ENCODE peak calls at places on chromosomes 5 and 9, in four cellular contexts. U is K562, I is H1, N is A549. Z is an unnamed sample.

GRCh38 chr9:121133104-121133816 is 58.5 kb downstream of the CNTRL start:
- DNase-seq in I (no peak), U (peak), N (peak), Z (peak)

GRCh38 chr9:89929721-89930480 is 325.1 kb downstream of the GADD45G start:
- DNase-seq in I (no peak), N (no peak), U (no peak), Z (no peak)

GRCh38 chr5:173925449-173926071 is 37.4 kb downstream of the CPEB4 start:
- DNase-seq in I (no peak), U (peak), N (peak), Z (no peak)

GRCh38 chr5:60829490-60830266 is 14.4 kb downstream of the ELOVL7 start:
- DNase-seq in N (no peak), U (no peak), I (no peak), Z (no peak)

GRCh38 chr5:10689391-10690081 is 71.5 kb downstream of the DAP start:
- DNase-seq in U (peak), N (peak), I (no peak), Z (no peak)

GRCh38 chr5:57539281-57539701 is 56.7 kb upstream of the ACTBL2 start:
- DNase-seq in N (no peak), U (no peak), I (no peak), Z (no peak)

GRCh38 chr5:173327084-173327947 is 898 bp downstream of the STC2 start:
- DNase-seq in N (peak), I (no peak), U (peak), Z (no peak)

GRCh38 chr9:83456226-83456625 is 82.0 kb downstream of the FRMD3 start:
- DNase-seq in U (no peak), N (no peak), I (no peak), Z (no peak)

GRCh38 chr9:115013998-115014397 is 83.6 kb upstream of the TNFSF8 start:
- DNase-seq in I (peak), N (peak), U (peak), Z (peak)

GRCh38 chr5:133868946-133869674 is 99.3 kb downstream of the C5orf15 start:
- DNase-seq in N (peak), U (peak), I (no peak), Z (peak)

GRCh38 chr5:116305899-116306298 is 221.1 kb downstream of the COMMD10 start:
- DNase-seq in U (no peak), N (no peak), I (no peak), Z (no peak)

GRCh38 chr9:79989079-79989478 is 417.3 kb downstream of the TLE4 start:
- DNase-seq in I (no peak), N (no peak), U (no peak), Z (no peak)

GRCh38 chr5:147558826-147559225 is 49.0 kb upstream of the DPYSL3 start:
- DNase-seq in N (peak), U (no peak), I (no peak), Z (no peak)

GRCh38 chr9:19946446-19947109 is 157.7 kb upstream of the SLC24A2 start:
- DNase-seq in N (peak), I (no peak), U (no peak), Z (no peak)

GRCh38 chr9:21434202-21435014 is 5.8 kb upstream of the IFNA1 start:
- DNase-seq in U (no peak), I (no peak), N (peak), Z (peak)

GRCh38 chr9:132031467-132031866 is 48.2 kb downstream of the MED27 start:
- DNase-seq in I (no peak), U (no peak), N (no peak), Z (no peak)

GRCh38 chr9:2623046-2623865 is 1.7 kb downstream of the VLDLR start:
- DNase-seq in U (no peak), I (no peak), N (peak), Z (peak)

GRCh38 chr5:137152616-137153015 is 346.5 kb downstream of the SPOCK1 start:
- DNase-seq in N (no peak), I (no peak), U (no peak), Z (no peak)

GRCh38 chr5:165370233-165370632 is 1864.8 kb downstream of the MAT2B start:
- DNase-seq in N (no peak), I (no peak), U (no peak), Z (no peak)

GRCh38 chr9:91865041-91865440 is 85.0 kb downstream of the ROR2 start:
- DNase-seq in I (no peak), U (no peak), N (no peak), Z (no peak)

GRCh38 chr5:26192496-26192895 is 845.9 kb downstream of the CDH9 start:
- DNase-seq in I (no peak), N (peak), U (no peak), Z (no peak)

GRCh38 chr5:135034186-135034962 is at the start of gene PITX1:
- DNase-seq in U (peak), N (peak), I (no peak), Z (peak)

GRCh38 chr5:154271466-154271865 is 80.9 kb downstream of the GALNT10 start:
- DNase-seq in U (no peak), I (no peak), N (no peak), Z (no peak)

GRCh38 chr5:140324041-140324833 is 21.3 kb upstream of the PFDN1 start:
- DNase-seq in U (no peak), N (no peak), I (no peak), Z (peak)

GRCh38 chr5:53091304-53091703 is 18.3 kb downstream of the MOCS2 start:
- DNase-seq in U (no peak), N (no peak), I (no peak), Z (no peak)

GRCh38 chr9:77729177-77729576 is 81.1 kb upstream of the GNA14 start:
- DNase-seq in U (no peak), I (no peak), N (no peak), Z (no peak)

GRCh38 chr9:90515550-90515949 is 127.1 kb downstream of the DIRAS2 start:
- DNase-seq in N (no peak), I (no peak), U (no peak), Z (no peak)

GRCh38 chr9:123111977-123112869 is 78.8 kb downstream of the GPR21 start:
- DNase-seq in N (no peak), I (no peak), U (no peak), Z (no peak)
- TF ChIP-seq RNF2 in N (no peak), I (no peak), U (no peak), Z (no peak)

GRCh38 chr5:149681252-149681651 is 48.9 kb upstream of the PPARGC1B start:
- DNase-seq in I (no peak), U (no peak), N (no peak), Z (no peak)

GRCh38 chr5:149682532-149683076 is 47.5 kb upstream of the PPARGC1B start:
- DNase-seq in I (no peak), N (no peak), U (no peak), Z (no peak)

GRCh38 chr5:149681922-149682321 is 48.2 kb upstream of the PPARGC1B start:
- DNase-seq in I (no peak), U (no peak), N (no peak), Z (no peak)

GRCh38 chr5:149679876-149680809 is 50.0 kb upstream of the PPARGC1B start:
- DNase-seq in U (no peak), I (no peak), N (no peak), Z (no peak)

DNA sequence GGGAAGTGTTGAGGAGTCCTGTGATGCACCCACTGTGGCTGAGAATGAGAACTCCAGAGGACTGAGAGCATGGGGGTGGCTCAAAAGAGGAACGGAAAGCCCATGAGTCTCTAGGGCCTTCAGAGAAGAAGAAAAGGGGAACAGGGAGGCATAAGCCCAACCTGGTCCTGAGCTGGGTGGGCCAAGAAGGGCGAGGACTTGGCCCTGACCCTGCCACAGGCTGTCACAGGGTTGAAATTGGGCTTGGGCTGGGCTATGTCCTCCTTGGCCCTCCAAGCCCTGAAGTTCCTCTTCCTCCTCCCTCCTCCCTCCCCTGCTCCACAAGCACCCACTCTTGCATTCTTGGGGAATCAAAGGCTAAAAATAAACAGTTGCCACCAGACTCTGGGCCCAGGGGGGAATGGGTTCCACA is 49.3 kb upstream of the PPARGC1B start:
- DNase-seq in I (no peak), U (no peak), N (no peak), Z (no peak)
- TF ChIP-seq RNF2 in I (no peak), U (no peak), N (no peak), Z (no peak)

GRCh38 chr9:35608221-35608620 is 3.2 kb downstream of the TESK1 start:
- DNase-seq in I (no peak), U (no peak), N (no peak), Z (no peak)
- TF ChIP-seq RNF2 in I (no peak), U (no peak), N (no peak), Z (no peak)

GRCh38 chr5:163563880-163564279 is 58.5 kb downstream of the MAT2B start:
- DNase-seq in N (no peak), I (no peak), U (no peak), Z (no peak)
- TF ChIP-seq RNF2 in N (no peak), I (no peak), U (no peak), Z (no peak)

GRCh38 chr5:56264417-56265025 is 31.4 kb upstream of the ANKRD55 start:
- DNase-seq in I (peak), N (peak), U (peak), Z (peak)
- TF ChIP-seq RNF2 in I (no peak), N (no peak), U (no peak), Z (no peak)

DNA sequence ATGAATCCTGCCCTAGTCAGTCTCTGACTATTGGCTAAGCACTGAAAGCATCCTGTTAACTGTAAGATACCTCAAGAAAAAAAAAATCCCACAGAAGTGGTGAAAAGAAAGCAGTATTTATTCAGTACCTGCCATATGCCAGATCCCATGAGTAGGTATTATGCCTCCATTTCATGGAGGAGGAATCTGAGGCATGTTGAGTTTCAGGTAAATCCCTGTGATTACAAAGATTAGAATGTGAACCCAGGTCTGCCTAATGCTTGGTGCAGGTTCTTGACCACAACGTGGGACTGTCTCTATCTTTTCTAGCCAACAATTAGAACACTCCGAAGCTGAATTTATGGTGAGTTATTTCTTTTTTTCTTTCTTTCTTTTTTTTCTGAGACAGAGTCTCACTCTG is 30.9 kb downstream of the SH3RF2 start:
- DNase-seq in N (no peak), I (no peak), U (no peak), Z (no peak)
- TF ChIP-seq RNF2 in N (no peak), I (no peak), U (no peak), Z (no peak)

Z was measured in HepG2.